ENCODE peak calls at places on chromosomes 7 and 10, in four cellular contexts. One of them, this sample, is unnamed.

GRCh38 chr7:42964849-42965805 is 33.0 kb downstream of the MRPL32 start:
- DNase-seq in tibial artery: no peak
- DNase-seq in MG63: no peak
- DNase-seq in colonic mucosa: no peak
- DNase-seq in this sample: no peak

GRCh38 chr7:26360606-26361005 is 68.9 kb downstream of the SNX10 start:
- DNase-seq in colonic mucosa: no peak
- DNase-seq in MG63: no peak
- DNase-seq in tibial artery: no peak
- DNase-seq in this sample: no peak

GRCh38 chr10:128633864-128634541 is 507.8 kb upstream of the MKI67 start:
- DNase-seq in tibial artery: no peak
- DNase-seq in colonic mucosa: no peak
- DNase-seq in MG63: no peak
- DNase-seq in this sample: no peak

GRCh38 chr10:69451784-69452251 is 553 bp downstream of the TSPAN15 start:
- DNase-seq in colonic mucosa: peak; percentile 81
- DNase-seq in MG63: no peak
- DNase-seq in tibial artery: no peak
- DNase-seq in this sample: no peak

GRCh38 chr7:115679976-115680375 is 350.6 kb downstream of the TFEC start:
- DNase-seq in MG63: no peak
- DNase-seq in colonic mucosa: peak; percentile 56
- DNase-seq in tibial artery: no peak
- DNase-seq in this sample: peak; percentile 99

GRCh38 chr10:50279489-50279888 is 28.2 kb upstream of the ASAH2 start:
- DNase-seq in colonic mucosa: no peak
- DNase-seq in MG63: no peak
- DNase-seq in tibial artery: no peak
- DNase-seq in this sample: no peak

GRCh38 chr10:7410306-7410799 is 481 bp downstream of the SFMBT2 start:
- DNase-seq in tibial artery: no peak
- DNase-seq in MG63: no peak
- DNase-seq in colonic mucosa: peak; percentile 20
- DNase-seq in this sample: no peak

GRCh38 chr10:78470267-78471103 is 436.8 kb downstream of the RPS24 start:
- DNase-seq in MG63: peak; percentile 27
- DNase-seq in tibial artery: no peak
- DNase-seq in colonic mucosa: peak; percentile 14
- DNase-seq in this sample: no peak

GRCh38 chr7:130667593-130668257 is 823 bp downstream of the COPG2 start:
- DNase-seq in tibial artery: no peak
- DNase-seq in MG63: no peak
- DNase-seq in colonic mucosa: no peak
- DNase-seq in this sample: no peak

GRCh38 chr7:145064114-145064513 is 228.3 kb upstream of the TPK1 start:
- DNase-seq in MG63: no peak
- DNase-seq in colonic mucosa: no peak
- DNase-seq in tibial artery: no peak
- DNase-seq in this sample: no peak
- H3K9me3 ChIP-seq in MG63: no peaks in the 10 kb centered on the region
- H3K9me3 ChIP-seq in colonic mucosa: no peaks in the 10 kb centered on the region
- H3K9me3 ChIP-seq in tibial artery: no peaks in the 10 kb centered on the region
- H3K9me3 ChIP-seq in this sample: no peaks in the 10 kb centered on the region

DNA sequence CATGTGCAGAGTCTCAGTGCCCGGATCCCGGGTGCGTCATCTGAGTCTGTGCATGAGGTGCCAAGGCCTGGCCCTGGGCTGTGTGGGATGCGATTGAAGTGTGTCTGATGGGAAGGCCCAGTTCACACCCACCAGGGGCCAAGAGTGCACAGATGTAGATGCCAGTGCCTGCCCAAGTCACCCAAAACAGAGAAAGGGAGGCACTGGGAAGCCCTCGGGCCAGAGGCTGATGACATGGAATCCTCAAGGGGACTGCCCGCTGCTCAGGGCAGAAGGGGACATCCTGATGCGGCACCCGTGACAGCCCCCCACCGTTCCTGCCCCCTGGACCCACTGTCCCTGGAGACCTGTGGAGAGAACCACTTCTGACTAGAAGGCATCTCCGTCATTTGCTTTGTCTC is 72.2 kb upstream of the ZNF479 start:
- DNase-seq in MG63: no peak
- DNase-seq in tibial artery: no peak
- DNase-seq in colonic mucosa: no peak
- DNase-seq in this sample: no peak
- H3K9me3 ChIP-seq in MG63: no peaks in the 10 kb centered on the region
- H3K9me3 ChIP-seq in tibial artery: peaks cover 39% of the 10 kb centered on the region
- H3K9me3 ChIP-seq in colonic mucosa: no peaks in the 10 kb centered on the region
- H3K9me3 ChIP-seq in this sample: no peaks in the 10 kb centered on the region

DNA sequence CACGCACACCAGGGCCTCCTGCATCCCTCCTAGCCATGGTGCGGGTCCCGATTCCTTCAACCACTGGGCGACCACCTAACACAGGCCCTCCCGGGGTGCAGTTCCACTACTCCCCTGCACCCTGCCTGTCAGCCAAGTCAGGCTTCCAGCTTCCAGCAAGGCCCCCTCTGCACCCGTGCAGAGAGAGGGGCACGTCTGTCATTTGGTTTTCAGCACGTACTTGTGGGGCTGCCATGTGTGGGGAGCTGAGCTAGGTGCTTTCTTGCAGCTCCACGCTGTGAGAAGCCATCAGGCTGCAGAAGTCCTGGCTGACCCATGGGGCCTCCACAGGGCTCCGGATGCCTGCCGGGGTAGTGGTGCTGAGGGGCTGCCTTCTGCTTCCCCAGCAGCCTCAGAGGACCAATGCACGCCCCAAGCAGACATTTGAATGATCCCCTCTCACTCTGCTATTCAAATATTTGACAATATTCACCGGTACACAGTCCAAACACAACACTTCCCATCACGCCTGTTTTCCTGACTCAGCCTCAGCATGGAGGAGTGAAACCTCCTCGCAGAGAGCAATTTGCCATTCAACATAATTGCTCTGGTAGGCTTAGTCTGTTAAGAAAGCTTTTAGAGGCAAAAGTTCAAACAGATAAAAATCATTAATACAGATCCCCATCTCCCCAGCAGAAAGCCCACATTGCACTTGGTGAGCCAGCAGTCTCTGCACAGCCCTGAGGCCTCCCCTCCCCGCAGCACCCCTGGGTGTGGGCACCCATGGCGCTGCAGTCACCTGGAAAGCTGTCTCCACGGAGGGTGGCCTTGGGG is 449.9 kb downstream of the PTPRN2 start:
- DNase-seq in colonic mucosa: no peak
- DNase-seq in tibial artery: no peak
- DNase-seq in MG63: no peak
- DNase-seq in this sample: no peak
- H3K9me3 ChIP-seq in colonic mucosa: no peaks in the 10 kb centered on the region
- H3K9me3 ChIP-seq in tibial artery: no peaks in the 10 kb centered on the region
- H3K9me3 ChIP-seq in MG63: no peaks in the 10 kb centered on the region
- H3K9me3 ChIP-seq in this sample: no peaks in the 10 kb centered on the region

GRCh38 chr7:5065107-5065407 is 19.4 kb downstream of the RBAK start:
- DNase-seq in MG63: no peak
- DNase-seq in colonic mucosa: no peak
- DNase-seq in tibial artery: no peak
- DNase-seq in this sample: no peak

GRCh38 chr7:5064391-5065106 is 18.9 kb downstream of the RBAK start:
- DNase-seq in MG63: no peak
- DNase-seq in colonic mucosa: no peak
- DNase-seq in tibial artery: no peak
- DNase-seq in this sample: no peak

DNA sequence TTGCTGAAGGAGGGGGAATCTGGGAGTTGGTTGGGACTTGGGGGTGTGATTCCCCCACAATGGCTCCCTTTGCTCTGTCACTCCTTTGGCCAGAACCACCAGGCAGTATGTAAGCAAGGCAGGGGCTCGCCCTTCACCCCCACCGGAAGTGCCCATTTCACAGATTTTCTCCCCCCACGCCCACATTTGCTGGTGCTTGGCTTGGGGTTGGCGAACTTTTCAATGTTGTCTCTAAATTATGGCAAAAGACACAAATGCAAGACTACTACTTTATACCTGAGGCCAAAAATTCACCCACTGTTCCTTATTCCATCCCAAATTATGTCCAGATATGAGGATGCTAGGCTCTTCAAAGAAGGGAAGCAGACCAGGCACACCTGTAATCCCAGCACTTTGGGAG is 24.5 kb downstream of the RBAK start:
- DNase-seq in colonic mucosa: no peak
- DNase-seq in tibial artery: no peak
- DNase-seq in MG63: no peak
- DNase-seq in this sample: no peak
- H3K9me3 ChIP-seq in colonic mucosa: peaks cover 3% of the 10 kb centered on the region
- H3K9me3 ChIP-seq in tibial artery: peaks cover 70% of the 10 kb centered on the region
- H3K9me3 ChIP-seq in MG63: peaks cover 44% of the 10 kb centered on the region
- H3K9me3 ChIP-seq in this sample: peaks cover 27% of the 10 kb centered on the region

DNA sequence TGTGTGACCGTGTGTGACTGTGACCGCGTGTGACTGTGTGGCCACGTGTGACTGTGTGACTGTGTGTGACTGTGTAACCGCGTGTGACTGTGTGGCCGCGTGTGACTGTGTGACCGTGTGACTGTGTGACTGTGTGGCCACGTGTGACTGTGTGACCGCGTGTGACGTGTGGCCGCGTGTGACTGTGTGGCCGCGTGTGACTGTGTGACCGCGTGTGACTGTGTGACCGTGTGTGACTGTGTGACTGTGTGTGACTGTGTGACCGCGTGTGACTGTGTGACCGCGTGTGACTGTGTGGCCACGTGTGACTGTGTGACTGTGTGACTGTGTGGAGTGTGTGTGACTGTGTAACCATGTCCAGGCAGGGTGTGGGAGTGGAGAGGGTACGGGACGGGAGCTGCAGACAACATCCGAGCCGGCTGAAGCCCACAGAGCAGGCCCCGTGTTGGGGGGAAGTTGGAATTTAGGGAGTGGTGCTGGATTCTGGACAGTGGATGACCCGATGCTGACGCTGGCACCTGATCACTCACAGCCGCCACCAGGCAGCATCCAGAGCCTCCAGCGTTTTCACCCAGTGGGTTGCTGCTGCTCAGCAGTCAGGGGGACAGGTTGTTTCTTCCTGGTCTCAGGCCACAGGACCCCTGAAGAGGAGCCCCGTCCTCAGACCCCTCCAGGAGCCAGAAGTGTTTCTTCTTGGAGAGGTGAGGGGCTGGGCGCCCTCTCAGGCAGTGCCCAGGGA is 503.5 kb downstream of the DNAJB6 start:
- DNase-seq in colonic mucosa: no peak
- DNase-seq in tibial artery: no peak
- DNase-seq in MG63: no peak
- DNase-seq in this sample: no peak
- H3K9me3 ChIP-seq in colonic mucosa: no peaks in the 10 kb centered on the region
- H3K9me3 ChIP-seq in tibial artery: no peaks in the 10 kb centered on the region
- H3K9me3 ChIP-seq in MG63: no peaks in the 10 kb centered on the region
- H3K9me3 ChIP-seq in this sample: no peaks in the 10 kb centered on the region

GRCh38 chr7:158135931-158136330 is 451.7 kb downstream of the PTPRN2 start:
- DNase-seq in tibial artery: no peak
- DNase-seq in colonic mucosa: no peak
- DNase-seq in MG63: no peak
- DNase-seq in this sample: no peak
- H3K9me3 ChIP-seq in tibial artery: no peaks in the 10 kb centered on the region
- H3K9me3 ChIP-seq in colonic mucosa: no peaks in the 10 kb centered on the region
- H3K9me3 ChIP-seq in MG63: no peaks in the 10 kb centered on the region
- H3K9me3 ChIP-seq in this sample: no peaks in the 10 kb centered on the region

GRCh38 chr7:138527746-138528223 is 67.7 kb downstream of the TRIM24 start:
- DNase-seq in tibial artery: no peak
- DNase-seq in MG63: no peak
- DNase-seq in colonic mucosa: no peak
- DNase-seq in this sample: no peak

GRCh38 chr7:138524259-138524658 is 64.2 kb downstream of the TRIM24 start:
- DNase-seq in MG63: no peak
- DNase-seq in tibial artery: no peak
- DNase-seq in colonic mucosa: no peak
- DNase-seq in this sample: no peak

GRCh38 chr7:138521837-138522461 is 61.9 kb downstream of the TRIM24 start:
- DNase-seq in tibial artery: no peak
- DNase-seq in colonic mucosa: no peak
- DNase-seq in MG63: no peak
- DNase-seq in this sample: no peak

GRCh38 chr7:138520742-138521141 is 60.7 kb downstream of the TRIM24 start:
- DNase-seq in colonic mucosa: no peak
- DNase-seq in tibial artery: no peak
- DNase-seq in MG63: no peak
- DNase-seq in this sample: no peak

DNA sequence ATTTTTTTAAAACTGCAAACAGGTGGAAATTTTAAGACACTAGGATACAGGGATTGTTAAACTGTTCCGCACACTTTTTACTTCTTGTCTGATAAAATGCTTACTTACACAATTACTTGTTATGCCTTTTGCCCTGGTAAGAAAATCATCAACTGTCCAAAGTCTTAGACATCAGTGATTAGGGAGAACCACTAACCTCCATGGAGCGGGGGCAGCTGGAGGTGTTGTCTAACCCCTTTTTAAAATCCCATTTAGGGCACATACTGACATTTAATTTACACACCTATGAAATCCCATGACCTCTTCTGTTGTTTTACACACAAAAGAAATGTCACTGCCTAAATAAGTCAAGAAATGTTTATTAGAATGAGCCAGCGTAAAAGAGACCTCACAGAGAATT is 65.7 kb downstream of the TRIM24 start:
- DNase-seq in tibial artery: no peak
- DNase-seq in colonic mucosa: no peak
- DNase-seq in MG63: no peak
- DNase-seq in this sample: no peak
- H3K9me3 ChIP-seq in tibial artery: peaks cover 23% of the 10 kb centered on the region
- H3K9me3 ChIP-seq in colonic mucosa: peaks cover 7% of the 10 kb centered on the region
- H3K9me3 ChIP-seq in MG63: peaks cover 10% of the 10 kb centered on the region
- H3K9me3 ChIP-seq in this sample: peaks cover 4% of the 10 kb centered on the region

GRCh38 chr7:3254718-3255117 is 46.3 kb upstream of the SDK1 start:
- DNase-seq in colonic mucosa: no peak
- DNase-seq in tibial artery: no peak
- DNase-seq in MG63: no peak
- DNase-seq in this sample: no peak
- H3K9me3 ChIP-seq in colonic mucosa: no peaks in the 10 kb centered on the region
- H3K9me3 ChIP-seq in tibial artery: no peaks in the 10 kb centered on the region
- H3K9me3 ChIP-seq in MG63: no peaks in the 10 kb centered on the region
- H3K9me3 ChIP-seq in this sample: no peaks in the 10 kb centered on the region

This sample was measured in SK-N-MC.